ENCODE peak calls at places on chromosomes 11 and 22, in nine cellular contexts. One of them, this sample, is unnamed.

GRCh38 chr11:36594316-36594989 is at the start of gene IFTAP:
- DNase-seq in HCT116: peak; percentile 88
- DNase-seq in PC-9: peak; percentile 88
- DNase-seq in breast epithelium: no peak
- DNase-seq in lung: peak; percentile 54
- DNase-seq in right lobe of liver: peak; percentile 49
- DNase-seq in brain microvascular endothelial cell: peak; percentile 89
- DNase-seq in colonic mucosa: peak; percentile 63
- DNase-seq in cardiac fibroblast: peak; percentile 93
- DNase-seq in this sample: peak; percentile 79

GRCh38 chr22:42273855-42274451 is 3.5 kb upstream of the TCF20 start:
- DNase-seq in HCT116: no peak
- DNase-seq in PC-9: no peak
- DNase-seq in breast epithelium: no peak
- DNase-seq in lung: no peak
- DNase-seq in right lobe of liver: no peak
- DNase-seq in brain microvascular endothelial cell: no peak
- DNase-seq in colonic mucosa: no peak
- DNase-seq in cardiac fibroblast: no peak
- DNase-seq in this sample: no peak

GRCh38 chr11:27227744-27228143 is 135.3 kb downstream of the CCDC34 start:
- DNase-seq in HCT116: no peak
- DNase-seq in PC-9: no peak
- DNase-seq in breast epithelium: no peak
- DNase-seq in lung: no peak
- DNase-seq in right lobe of liver: no peak
- DNase-seq in brain microvascular endothelial cell: no peak
- DNase-seq in colonic mucosa: no peak
- DNase-seq in cardiac fibroblast: no peak
- DNase-seq in this sample: no peak

GRCh38 chr11:69841859-69842698 is 22.9 kb upstream of the FGF3 start:
- DNase-seq in HCT116: peak; percentile 49
- DNase-seq in PC-9: no peak
- DNase-seq in breast epithelium: no peak
- DNase-seq in lung: no peak
- DNase-seq in right lobe of liver: no peak
- DNase-seq in brain microvascular endothelial cell: no peak
- DNase-seq in colonic mucosa: peak; percentile 30
- DNase-seq in cardiac fibroblast: peak; percentile 14
- DNase-seq in this sample: no peak

GRCh38 chr11:101582242-101583052 is 1.4 kb downstream of the TRPC6 start:
- DNase-seq in HCT116: no peak
- DNase-seq in PC-9: no peak
- DNase-seq in breast epithelium: no peak
- DNase-seq in lung: no peak
- DNase-seq in right lobe of liver: no peak
- DNase-seq in brain microvascular endothelial cell: peak; percentile 9
- DNase-seq in colonic mucosa: no peak
- DNase-seq in cardiac fibroblast: no peak
- DNase-seq in this sample: no peak

GRCh38 chr11:129930743-129931142 is 35.4 kb upstream of the NFRKB start:
- DNase-seq in HCT116: no peak
- DNase-seq in PC-9: no peak
- DNase-seq in breast epithelium: no peak
- DNase-seq in lung: no peak
- DNase-seq in right lobe of liver: no peak
- DNase-seq in brain microvascular endothelial cell: no peak
- DNase-seq in colonic mucosa: no peak
- DNase-seq in cardiac fibroblast: no peak
- DNase-seq in this sample: no peak

GRCh38 chr11:11987503-11988022 is 20.9 kb downstream of the DKK3 start:
- DNase-seq in HCT116: no peak
- DNase-seq in PC-9: peak; percentile 47
- DNase-seq in breast epithelium: no peak
- DNase-seq in lung: no peak
- DNase-seq in right lobe of liver: no peak
- DNase-seq in brain microvascular endothelial cell: peak; percentile 56
- DNase-seq in colonic mucosa: no peak
- DNase-seq in cardiac fibroblast: peak; percentile 55
- DNase-seq in this sample: no peak

GRCh38 chr11:70954471-70954870 is 297.9 kb downstream of the SHANK2 start:
- DNase-seq in HCT116: no peak
- DNase-seq in PC-9: no peak
- DNase-seq in breast epithelium: no peak
- DNase-seq in lung: no peak
- DNase-seq in right lobe of liver: no peak
- DNase-seq in brain microvascular endothelial cell: no peak
- DNase-seq in colonic mucosa: no peak
- DNase-seq in cardiac fibroblast: no peak
- DNase-seq in this sample: no peak

GRCh38 chr11:111879637-111879960 is 258 bp downstream of the CFAP68 start:
- DNase-seq in HCT116: no peak
- DNase-seq in PC-9: no peak
- DNase-seq in breast epithelium: no peak
- DNase-seq in lung: no peak
- DNase-seq in right lobe of liver: no peak
- DNase-seq in brain microvascular endothelial cell: no peak
- DNase-seq in colonic mucosa: no peak
- DNase-seq in cardiac fibroblast: no peak
- DNase-seq in this sample: no peak

GRCh38 chr11:17244046-17244445 is 32.5 kb upstream of the NUCB2 start:
- DNase-seq in HCT116: no peak
- DNase-seq in PC-9: no peak
- DNase-seq in breast epithelium: no peak
- DNase-seq in lung: no peak
- DNase-seq in right lobe of liver: no peak
- DNase-seq in brain microvascular endothelial cell: no peak
- DNase-seq in colonic mucosa: no peak
- DNase-seq in cardiac fibroblast: no peak
- DNase-seq in this sample: no peak

DNA sequence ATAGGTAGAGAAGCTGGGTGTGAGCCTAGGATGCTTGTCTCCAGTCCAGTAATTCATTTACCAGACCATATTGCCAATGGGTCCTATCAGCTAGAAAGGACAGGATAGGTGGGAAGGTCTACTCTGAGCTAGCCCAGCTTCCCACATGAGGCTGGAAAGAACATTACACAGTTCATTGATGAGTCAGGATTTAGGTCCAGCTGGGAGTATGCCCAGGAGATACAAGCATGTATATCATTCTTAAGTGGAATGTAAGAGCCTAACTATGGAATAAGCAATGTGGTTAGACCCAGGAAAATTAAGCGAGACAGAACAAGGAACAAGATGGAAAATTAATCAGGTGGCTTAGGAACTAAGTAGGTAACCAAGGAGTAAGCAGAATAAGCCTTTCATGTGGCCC is 59.0 kb upstream of the TBCEL start:
- DNase-seq in HCT116: no peak
- DNase-seq in PC-9: no peak
- DNase-seq in breast epithelium: no peak
- DNase-seq in lung: no peak
- DNase-seq in right lobe of liver: no peak
- DNase-seq in brain microvascular endothelial cell: peak; percentile 20
- DNase-seq in colonic mucosa: no peak
- DNase-seq in cardiac fibroblast: peak; percentile 11
- DNase-seq in this sample: no peak
- TF ChIP-seq CTCF in HCT116: no peak
- TF ChIP-seq CTCF in PC-9: no peak
- TF ChIP-seq CTCF in breast epithelium: no peak
- TF ChIP-seq CTCF in lung: no peak
- TF ChIP-seq CTCF in right lobe of liver: no peak
- TF ChIP-seq CTCF in brain microvascular endothelial cell: no peak
- TF ChIP-seq CTCF in colonic mucosa: no peak
- TF ChIP-seq CTCF in cardiac fibroblast: no peak
- TF ChIP-seq CTCF in this sample: no peak

DNA sequence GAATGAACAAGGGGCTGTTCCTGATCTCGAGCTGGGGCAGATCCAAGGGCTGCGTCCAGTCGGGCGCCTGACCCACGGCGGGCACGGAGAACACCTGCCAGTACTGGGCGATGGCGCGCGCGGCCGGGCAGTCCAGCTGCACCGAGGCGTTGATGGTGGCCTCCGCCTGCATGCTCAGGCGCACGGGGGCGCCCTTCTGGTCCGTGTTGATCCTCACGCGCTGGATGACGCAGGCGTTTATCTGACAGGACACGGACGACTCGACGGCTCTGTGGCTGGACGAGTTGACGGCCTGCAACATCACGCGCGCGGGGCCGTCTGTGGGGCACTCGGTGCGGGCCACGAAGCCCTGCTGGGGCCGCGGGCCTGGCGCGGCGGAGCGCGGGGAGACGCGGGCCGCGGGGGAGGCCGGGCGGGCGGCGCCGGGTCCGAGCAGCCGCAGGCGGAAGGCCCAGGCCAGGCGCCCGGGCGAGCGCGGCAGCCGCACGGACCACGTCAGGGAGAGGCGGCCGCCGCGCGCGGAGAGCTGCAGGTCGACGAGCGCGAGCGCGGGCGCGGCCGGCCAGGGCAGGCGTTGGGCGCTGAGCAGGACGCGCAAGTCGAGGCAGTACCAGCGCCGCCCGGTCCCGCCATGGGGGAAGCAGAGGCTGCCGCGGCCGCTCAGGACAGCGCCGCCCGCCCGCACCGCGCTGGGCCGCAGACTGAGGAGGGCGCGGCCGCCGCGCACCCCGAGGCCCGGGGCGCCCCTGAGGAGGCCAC is 515 bp downstream of the PKDREJ start:
- DNase-seq in HCT116: no peak
- DNase-seq in PC-9: no peak
- DNase-seq in breast epithelium: peak; percentile 53
- DNase-seq in lung: peak; percentile 74
- DNase-seq in right lobe of liver: peak; percentile 74
- DNase-seq in brain microvascular endothelial cell: peak; percentile 30
- DNase-seq in colonic mucosa: peak; percentile 72
- DNase-seq in cardiac fibroblast: peak; percentile 54
- DNase-seq in this sample: peak; percentile 13
- H3K4me3 ChIP-seq in HCT116: no peak overlapping the region
- H3K4me3 ChIP-seq in PC-9: no peak overlapping the region
- H3K4me3 ChIP-seq in breast epithelium: peak overlapping the region; percentile 15
- H3K4me3 ChIP-seq in lung: peak overlapping the region; percentile 38
- H3K4me3 ChIP-seq in right lobe of liver: no peak overlapping the region
- H3K4me3 ChIP-seq in brain microvascular endothelial cell: no peak overlapping the region
- H3K4me3 ChIP-seq in colonic mucosa: no peak overlapping the region
- H3K4me3 ChIP-seq in cardiac fibroblast: no peak overlapping the region
- H3K4me3 ChIP-seq in this sample: no peak overlapping the region

GRCh38 chr11:132943325-132943736 is 589.0 kb downstream of the OPCML start:
- DNase-seq in HCT116: no peak
- DNase-seq in PC-9: no peak
- DNase-seq in breast epithelium: no peak
- DNase-seq in lung: no peak
- DNase-seq in right lobe of liver: no peak
- DNase-seq in brain microvascular endothelial cell: no peak
- DNase-seq in colonic mucosa: no peak
- DNase-seq in cardiac fibroblast: no peak
- DNase-seq in this sample: no peak

GRCh38 chr11:132944557-132944920 is 587.8 kb downstream of the OPCML start:
- DNase-seq in HCT116: no peak
- DNase-seq in PC-9: no peak
- DNase-seq in breast epithelium: no peak
- DNase-seq in lung: no peak
- DNase-seq in right lobe of liver: no peak
- DNase-seq in brain microvascular endothelial cell: no peak
- DNase-seq in colonic mucosa: no peak
- DNase-seq in cardiac fibroblast: no peak
- DNase-seq in this sample: no peak

GRCh38 chr11:132942611-132943324 is 589.5 kb downstream of the OPCML start:
- DNase-seq in HCT116: no peak
- DNase-seq in PC-9: no peak
- DNase-seq in breast epithelium: no peak
- DNase-seq in lung: no peak
- DNase-seq in right lobe of liver: no peak
- DNase-seq in brain microvascular endothelial cell: no peak
- DNase-seq in colonic mucosa: no peak
- DNase-seq in cardiac fibroblast: no peak
- DNase-seq in this sample: no peak

GRCh38 chr11:132941761-132942160 is 590.5 kb downstream of the OPCML start:
- DNase-seq in HCT116: no peak
- DNase-seq in PC-9: no peak
- DNase-seq in breast epithelium: no peak
- DNase-seq in lung: no peak
- DNase-seq in right lobe of liver: no peak
- DNase-seq in brain microvascular endothelial cell: no peak
- DNase-seq in colonic mucosa: no peak
- DNase-seq in cardiac fibroblast: no peak
- DNase-seq in this sample: no peak

GRCh38 chr11:132943737-132944556 is 588.4 kb downstream of the OPCML start:
- DNase-seq in HCT116: no peak
- DNase-seq in PC-9: no peak
- DNase-seq in breast epithelium: no peak
- DNase-seq in lung: no peak
- DNase-seq in right lobe of liver: peak; percentile 27
- DNase-seq in brain microvascular endothelial cell: no peak
- DNase-seq in colonic mucosa: no peak
- DNase-seq in cardiac fibroblast: no peak
- DNase-seq in this sample: no peak
- TF ChIP-seq CTCF in HCT116: no peak
- TF ChIP-seq CTCF in PC-9: no peak
- TF ChIP-seq CTCF in breast epithelium: no peak
- TF ChIP-seq CTCF in lung: no peak
- TF ChIP-seq CTCF in right lobe of liver: no peak
- TF ChIP-seq CTCF in brain microvascular endothelial cell: peak; percentile 29
- TF ChIP-seq CTCF in colonic mucosa: no peak
- TF ChIP-seq CTCF in cardiac fibroblast: no peak
- TF ChIP-seq CTCF in this sample: no peak

GRCh38 chr11:103844327-103845215 is 191.9 kb upstream of the DDI1 start:
- DNase-seq in HCT116: no peak
- DNase-seq in PC-9: no peak
- DNase-seq in breast epithelium: no peak
- DNase-seq in lung: no peak
- DNase-seq in right lobe of liver: no peak
- DNase-seq in brain microvascular endothelial cell: no peak
- DNase-seq in colonic mucosa: no peak
- DNase-seq in cardiac fibroblast: no peak
- DNase-seq in this sample: no peak

GRCh38 chr11:103842795-103843194 is 193.6 kb upstream of the DDI1 start:
- DNase-seq in HCT116: no peak
- DNase-seq in PC-9: no peak
- DNase-seq in breast epithelium: no peak
- DNase-seq in lung: no peak
- DNase-seq in right lobe of liver: no peak
- DNase-seq in brain microvascular endothelial cell: peak; percentile 18
- DNase-seq in colonic mucosa: no peak
- DNase-seq in cardiac fibroblast: peak; percentile 30
- DNase-seq in this sample: no peak

GRCh38 chr11:103845331-103845730 is 191.1 kb upstream of the DDI1 start:
- DNase-seq in HCT116: no peak
- DNase-seq in PC-9: no peak
- DNase-seq in breast epithelium: no peak
- DNase-seq in lung: no peak
- DNase-seq in right lobe of liver: no peak
- DNase-seq in brain microvascular endothelial cell: no peak
- DNase-seq in colonic mucosa: no peak
- DNase-seq in cardiac fibroblast: peak; percentile 33
- DNase-seq in this sample: no peak

DNA sequence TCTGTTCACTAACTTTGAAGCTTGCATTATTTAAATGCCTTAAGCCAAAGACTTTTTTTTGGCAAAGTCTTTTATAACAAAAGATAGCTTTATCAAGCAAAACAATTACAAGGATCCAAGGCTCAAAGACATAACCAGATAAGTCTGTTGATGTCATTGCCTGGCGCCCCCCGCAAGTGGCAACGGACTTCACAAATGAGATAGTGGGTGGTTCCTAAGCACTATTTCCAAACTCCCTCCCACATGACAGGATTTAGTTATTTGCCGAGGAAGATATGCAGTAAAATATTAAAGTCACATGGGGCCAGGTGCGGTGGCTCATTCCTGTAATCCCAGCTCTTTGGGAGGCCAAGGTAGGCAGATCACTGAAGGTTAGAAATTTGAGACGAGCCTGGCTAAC is 194.2 kb upstream of the DDI1 start:
- DNase-seq in HCT116: no peak
- DNase-seq in PC-9: no peak
- DNase-seq in breast epithelium: no peak
- DNase-seq in lung: no peak
- DNase-seq in right lobe of liver: no peak
- DNase-seq in brain microvascular endothelial cell: no peak
- DNase-seq in colonic mucosa: no peak
- DNase-seq in cardiac fibroblast: peak; percentile 76
- DNase-seq in this sample: no peak
- H3K4me3 ChIP-seq in HCT116: no peak overlapping the region
- H3K4me3 ChIP-seq in PC-9: no peak overlapping the region
- H3K4me3 ChIP-seq in breast epithelium: no peak overlapping the region
- H3K4me3 ChIP-seq in lung: no peak overlapping the region
- H3K4me3 ChIP-seq in right lobe of liver: no peak overlapping the region
- H3K4me3 ChIP-seq in brain microvascular endothelial cell: no peak overlapping the region
- H3K4me3 ChIP-seq in colonic mucosa: no peak overlapping the region
- H3K4me3 ChIP-seq in cardiac fibroblast: no peak overlapping the region
- H3K4me3 ChIP-seq in this sample: no peak overlapping the region

This sample was measured in retinal pigment epithelial cell.